ENCODE peak calls at places on chromosomes 7 and 10, in four cellular contexts. V, D, K and M are unnamed samples.
A peak's percentile ranks its signal among the peaks of the same experiment; 100 is the strongest.

GRCh38 chr7:114554781-114555537 is 140.3 kb downstream of the FOXP2 start:
- DNase-seq in D (no peak), K (no peak), V (no peak), M (no peak)

GRCh38 chr7:112726076-112726475 is 64.1 kb downstream of the TMEM168 start:
- DNase-seq in D (no peak), V (no peak), K (no peak), M (no peak)

GRCh38 chr10:43077421-43078171 is 727 bp downstream of the RET start:
- DNase-seq in K (no peak), D (no peak), V (no peak), M (no peak)

GRCh38 chr10:8225232-8225631 is 170.7 kb downstream of the GATA3 start:
- DNase-seq in D (no peak), K (no peak), V (no peak), M (no peak)

GRCh38 chr10:33279791-33280190 is 54.7 kb downstream of the NRP1 start:
- DNase-seq in K (no peak), D (no peak), V (no peak), M (no peak)

GRCh38 chr7:130278892-130279690 is 12.4 kb downstream of the CPA2 start:
- DNase-seq in K (no peak), V (no peak), D (no peak), M (no peak)

GRCh38 chr7:132145466-132145865 is 430.8 kb downstream of the PLXNA4 start:
- DNase-seq in D (no peak), V (no peak), K (no peak), M (no peak)

GRCh38 chr10:96991313-96991841 is 159.3 kb downstream of the LCOR start:
- DNase-seq in K (no peak), V (no peak), D (no peak), M (no peak)

GRCh38 chr10:52740155-52740549 is 32.4 kb downstream of the MBL2 start:
- DNase-seq in D (no peak), V (no peak), K (no peak), M (no peak)

GRCh38 chr7:1533569-1534329 is 3.2 kb downstream of the MAFK start:
- DNase-seq in K (peak; percentile 67), V (peak; percentile 59), D (no peak), M (no peak)

GRCh38 chr10:77263700-77264099 is 373.9 kb downstream of the KCNMA1 start:
- DNase-seq in D (no peak), K (no peak), V (no peak), M (no peak)

GRCh38 chr10:67603701-67604100 is 92.3 kb downstream of the CTNNA3 start:
- DNase-seq in K (no peak), D (no peak), V (no peak), M (no peak)

GRCh38 chr10:11793762-11794479 is 29.2 kb upstream of the PROSER2 start:
- DNase-seq in D (no peak), K (no peak), V (no peak), M (no peak)
- TF ChIP-seq EP300 in D (no peak), K (no peak), V (no peak), M (no peak)

GRCh38 chr10:69901623-69902505 is 100.2 kb downstream of the COL13A1 start:
- DNase-seq in V (peak; percentile 66), K (peak; percentile 48), D (peak; percentile 31), M (no peak)
- TF ChIP-seq EP300 in V (no peak), K (no peak), D (no peak), M (no peak)

GRCh38 chr7:73881352-73882059 is 20.5 kb downstream of the TMEM270 start:
- DNase-seq in D (no peak), K (no peak), V (peak; percentile 32), M (no peak)

GRCh38 chr7:73885433-73885974 is 24.5 kb downstream of the TMEM270 start:
- DNase-seq in V (no peak), D (no peak), K (no peak), M (no peak)

GRCh38 chr7:73880755-73881328 is 19.9 kb downstream of the TMEM270 start:
- DNase-seq in D (no peak), V (no peak), K (no peak), M (no peak)

GRCh38 chr7:73879977-73880681 is 19.2 kb downstream of the TMEM270 start:
- DNase-seq in V (no peak), K (peak; percentile 30), D (no peak), M (peak; percentile 87)

DNA sequence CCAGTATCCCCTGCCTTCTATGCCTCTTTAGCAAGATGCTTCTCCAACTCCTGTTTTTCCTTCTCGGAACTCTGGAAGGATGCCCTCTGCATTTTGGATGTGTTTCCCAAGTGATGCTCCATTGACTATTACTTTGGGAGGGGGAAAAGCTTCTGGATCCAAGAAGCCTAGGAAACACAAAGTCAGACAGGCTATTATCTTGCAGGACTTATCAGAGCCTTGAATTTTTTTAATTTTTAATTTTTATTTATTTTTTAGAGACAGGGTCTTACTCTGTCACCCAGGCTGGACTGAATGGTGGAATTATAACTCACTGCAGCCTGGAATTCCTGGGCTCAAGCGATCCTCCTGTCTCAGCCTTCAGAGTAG is 21.1 kb downstream of the TMEM270 start:
- DNase-seq in D (no peak), K (no peak), V (no peak), M (no peak)
- TF ChIP-seq EP300 in D (no peak), K (no peak), V (no peak), M (no peak)

GRCh38 chr10:5835446-5836095 is 22.3 kb upstream of the GDI2 start:
- DNase-seq in K (no peak), V (no peak), D (no peak), M (no peak)

GRCh38 chr10:5841965-5842364 is 28.7 kb upstream of the GDI2 start:
- DNase-seq in K (no peak), D (no peak), V (no peak), M (no peak)

GRCh38 chr10:5843814-5844705 is 30.8 kb upstream of the GDI2 start:
- DNase-seq in V (no peak), K (no peak), D (no peak), M (no peak)

DNA sequence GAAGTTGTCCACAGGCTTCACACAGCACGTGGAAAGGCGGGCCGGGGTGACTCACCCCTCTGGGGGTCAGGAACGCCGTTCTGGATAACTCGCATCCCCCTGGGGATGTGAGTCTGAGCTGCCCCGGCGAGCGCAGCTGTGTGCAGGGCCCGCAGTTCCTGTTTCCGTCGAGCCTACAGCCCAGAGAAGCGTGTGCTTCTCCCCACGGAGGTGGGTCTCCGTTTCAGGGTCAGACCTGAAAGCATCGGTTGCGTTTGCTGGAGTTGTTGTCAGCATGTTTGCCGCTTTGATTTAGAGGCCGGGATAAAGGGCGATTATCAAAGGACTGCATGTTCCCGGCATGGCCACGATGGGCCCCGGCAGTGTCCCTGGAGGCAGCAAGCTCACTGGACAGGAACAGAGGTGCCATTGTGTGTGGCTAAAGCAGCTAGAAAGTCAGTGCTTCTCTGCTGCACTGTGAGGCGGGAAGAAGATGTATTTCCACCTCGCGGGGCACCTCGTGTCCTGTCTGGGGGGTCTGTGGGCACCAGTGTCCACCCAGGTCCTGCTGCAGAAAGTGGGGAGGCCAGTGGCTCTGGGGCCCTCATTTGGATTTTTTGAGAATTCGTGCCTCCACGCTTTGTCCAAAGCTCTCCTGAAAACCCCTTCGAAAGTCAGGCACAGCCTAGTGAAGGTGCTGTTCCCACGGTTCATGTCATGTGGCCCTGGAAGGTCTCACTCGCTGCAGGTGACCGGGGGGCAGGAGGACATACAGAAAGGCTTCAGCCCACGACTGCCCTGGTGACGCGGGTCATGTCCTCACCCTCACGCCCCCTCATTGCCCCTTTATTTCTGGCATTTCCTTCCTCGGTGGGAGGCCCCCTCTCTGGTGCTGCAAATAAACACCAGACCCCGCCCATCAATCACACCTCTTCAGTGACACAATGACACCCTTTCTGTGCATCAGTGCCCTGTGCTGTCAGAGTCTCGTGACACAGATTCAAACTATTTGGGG is 27.4 kb upstream of the GDI2 start:
- DNase-seq in K (no peak), D (no peak), V (peak; percentile 28), M (no peak)
- TF ChIP-seq EP300 in K (no peak), D (no peak), V (no peak), M (no peak)

GRCh38 chr10:85048644-85049043 is 720.3 kb downstream of the CCSER2 start:
- DNase-seq in V (no peak), K (no peak), D (no peak), M (no peak)
- TF ChIP-seq EP300 in V (no peak), K (no peak), D (no peak), M (no peak)

GRCh38 chr10:127135844-127136577 is 60.4 kb downstream of the INSYN2A start:
- DNase-seq in V (no peak), D (no peak), K (no peak), M (no peak)

GRCh38 chr10:127132434-127132833 is 64.0 kb downstream of the INSYN2A start:
- DNase-seq in K (no peak), V (no peak), D (no peak), M (no peak)

GRCh38 chr10:127137391-127137790 is 59.0 kb downstream of the INSYN2A start:
- DNase-seq in V (no peak), D (no peak), K (no peak), M (no peak)

GRCh38 chr10:127133225-127133624 is 63.2 kb downstream of the INSYN2A start:
- DNase-seq in V (no peak), D (no peak), K (no peak), M (no peak)

GRCh38 chr10:127133672-127134500 is 62.5 kb downstream of the INSYN2A start:
- DNase-seq in D (no peak), K (no peak), V (no peak), M (no peak)
- TF ChIP-seq EP300 in D (no peak), K (no peak), V (no peak), M (no peak)

DNA sequence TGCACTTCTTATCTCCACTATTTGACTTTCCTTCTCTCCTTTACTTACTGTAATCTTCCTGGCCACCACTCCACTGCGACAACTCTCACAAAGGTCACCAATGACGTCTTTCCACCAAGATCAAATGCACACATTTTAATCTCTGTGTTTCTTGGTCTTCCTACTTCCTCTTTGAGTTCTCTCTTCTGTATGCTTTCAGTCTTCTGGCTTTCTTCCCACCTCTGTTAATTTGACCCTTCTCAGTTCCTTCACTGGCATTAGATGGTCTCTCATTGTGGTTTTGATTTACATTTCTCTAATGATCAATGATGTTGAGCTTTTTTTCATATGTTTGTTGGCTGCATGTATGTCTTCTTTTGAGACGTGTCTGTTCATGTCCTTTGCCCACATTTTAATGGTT is 31.9 kb downstream of the FAM107B start:
- DNase-seq in D (no peak), K (peak; percentile 68), V (no peak), M (no peak)
- TF ChIP-seq EP300 in D (no peak), K (no peak), V (no peak), M (no peak)

DNA sequence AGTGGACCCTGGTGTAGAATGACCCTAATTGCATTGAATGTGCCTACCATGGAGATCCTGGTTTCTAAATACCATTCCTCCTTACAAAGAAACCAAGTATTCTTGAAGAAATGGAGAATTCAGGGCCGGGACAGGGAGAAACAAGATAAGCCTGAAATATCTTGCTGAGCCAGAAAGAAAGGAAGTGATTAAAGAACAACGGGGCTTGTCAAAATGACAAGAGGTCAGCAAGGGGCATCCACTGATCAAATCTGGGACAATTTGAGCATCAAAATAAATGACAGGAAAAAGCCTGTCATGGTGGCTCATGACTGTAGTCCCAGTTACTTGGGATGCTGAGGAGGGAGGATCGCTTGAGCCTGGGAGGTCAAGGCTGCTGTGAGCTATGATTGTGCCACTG is 8.1 kb downstream of the ABHD11 start:
- DNase-seq in V (no peak), D (no peak), K (no peak), M (no peak)
- TF ChIP-seq EP300 in V (no peak), D (no peak), K (no peak), M (no peak)